ENCODE peak calls at places on chromosomes 5 and 9, in six cellular contexts. K, J, W, L, A and E are unnamed samples.

GRCh38 chr9:131660466-131661405 is 79.1 kb downstream of the RAPGEF1 start:
- DNase-seq in K (no peak), J (no peak), W (no peak), L (no peak), A (peak; percentile 51), E (peak; percentile 29)

GRCh38 chr9:93909242-93909616 is 45.9 kb downstream of the BARX1 start:
- DNase-seq in K (no peak), J (no peak), W (no peak), L (no peak), A (no peak), E (no peak)

GRCh38 chr5:17398439-17398838 is 99.6 kb upstream of the TAF11L2 start:
- DNase-seq in K (no peak), J (peak; percentile 85), W (no peak), L (peak; percentile 71), A (no peak), E (no peak)

GRCh38 chr5:14665110-14665822 is 748 bp downstream of the OTULIN start:
- DNase-seq in K (peak; percentile 8), J (no peak), W (no peak), L (peak; percentile 42), A (no peak), E (peak; percentile 50)

GRCh38 chr9:127537014-127537413 is 75.1 kb upstream of the STXBP1 start:
- DNase-seq in K (no peak), J (no peak), W (no peak), L (peak; percentile 54), A (no peak), E (no peak)

GRCh38 chr5:36392818-36393217 is 91.1 kb upstream of the RANBP3L start:
- DNase-seq in K (no peak), J (no peak), W (no peak), L (peak; percentile 74), A (no peak), E (no peak)

GRCh38 chr9:89919171-89919681 is 314.4 kb downstream of the GADD45G start:
- DNase-seq in K (peak; percentile 25), J (no peak), W (peak; percentile 43), L (no peak), A (peak; percentile 67), E (peak; percentile 72)

GRCh38 chr5:180161420-180162303 is 47.3 kb downstream of the RASGEF1C start:
- DNase-seq in K (no peak), J (no peak), W (no peak), L (peak; percentile 8), A (no peak), E (peak; percentile 36)

GRCh38 chr5:52897238-52897614 is 91.9 kb upstream of the ITGA2 start:
- DNase-seq in K (no peak), J (no peak), W (no peak), L (no peak), A (no peak), E (no peak)